ENCODE peak calls at places on chromosomes 12 and 14, in seven cellular contexts. One of them, this sample, is unnamed.

GRCh38 chr14:28651148-28651547 is 115.4 kb upstream of the FOXG1 start:
- DNase-seq in A549: no peak
- DNase-seq in pancreas: no peak
- DNase-seq in fibroblast of lung: peak; percentile 89
- DNase-seq in DND-41: no peak
- DNase-seq in upper lobe of left lung: no peak
- DNase-seq in HCT116: no peak
- DNase-seq in this sample: no peak

GRCh38 chr14:51828017-51828797 is 32.2 kb upstream of the GNG2 start:
- DNase-seq in A549: peak; percentile 31
- DNase-seq in pancreas: no peak
- DNase-seq in fibroblast of lung: peak; percentile 72
- DNase-seq in DND-41: peak; percentile 93
- DNase-seq in upper lobe of left lung: peak; percentile 81
- DNase-seq in HCT116: peak; percentile 44
- DNase-seq in this sample: peak; percentile 52

GRCh38 chr12:116955382-116956021 is 44.8 kb downstream of the FBXW8 start:
- DNase-seq in A549: peak; percentile 68
- DNase-seq in pancreas: peak; percentile 31
- DNase-seq in fibroblast of lung: no peak
- DNase-seq in DND-41: no peak
- DNase-seq in upper lobe of left lung: peak; percentile 92
- DNase-seq in HCT116: peak; percentile 45
- DNase-seq in this sample: no peak

GRCh38 chr12:115599251-115599811 is 678.2 kb downstream of the MED13L start:
- DNase-seq in A549: no peak
- DNase-seq in pancreas: no peak
- DNase-seq in fibroblast of lung: peak; percentile 69
- DNase-seq in DND-41: no peak
- DNase-seq in upper lobe of left lung: no peak
- DNase-seq in HCT116: no peak
- DNase-seq in this sample: no peak

GRCh38 chr12:114213055-114213561 is 192.8 kb downstream of the TBX5 start:
- DNase-seq in A549: peak; percentile 17
- DNase-seq in pancreas: no peak
- DNase-seq in fibroblast of lung: no peak
- DNase-seq in DND-41: no peak
- DNase-seq in upper lobe of left lung: no peak
- DNase-seq in HCT116: no peak
- DNase-seq in this sample: no peak

GRCh38 chr12:124096109-124096508 is 123.1 kb downstream of the ZNF664 start:
- DNase-seq in A549: no peak
- DNase-seq in pancreas: no peak
- DNase-seq in fibroblast of lung: no peak
- DNase-seq in DND-41: no peak
- DNase-seq in upper lobe of left lung: no peak
- DNase-seq in HCT116: no peak
- DNase-seq in this sample: no peak

GRCh38 chr12:102808412-102808811 is 108.6 kb downstream of the PAH start:
- DNase-seq in A549: no peak
- DNase-seq in pancreas: no peak
- DNase-seq in fibroblast of lung: no peak
- DNase-seq in DND-41: no peak
- DNase-seq in upper lobe of left lung: no peak
- DNase-seq in HCT116: no peak
- DNase-seq in this sample: no peak

GRCh38 chr14:35687335-35687939 is 121.7 kb downstream of the RALGAPA1 start:
- DNase-seq in A549: peak; percentile 60
- DNase-seq in pancreas: no peak
- DNase-seq in fibroblast of lung: peak; percentile 37
- DNase-seq in DND-41: peak; percentile 47
- DNase-seq in upper lobe of left lung: no peak
- DNase-seq in HCT116: peak; percentile 26
- DNase-seq in this sample: no peak

GRCh38 chr12:65215449-65215848 is 46.1 kb downstream of the LEMD3 start:
- DNase-seq in A549: no peak
- DNase-seq in pancreas: no peak
- DNase-seq in fibroblast of lung: no peak
- DNase-seq in DND-41: no peak
- DNase-seq in upper lobe of left lung: no peak
- DNase-seq in HCT116: no peak
- DNase-seq in this sample: no peak

GRCh38 chr12:26629864-26630263 is 203.1 kb downstream of the ITPR2 start:
- DNase-seq in A549: peak; percentile 28
- DNase-seq in pancreas: no peak
- DNase-seq in fibroblast of lung: peak; percentile 55
- DNase-seq in DND-41: no peak
- DNase-seq in upper lobe of left lung: no peak
- DNase-seq in HCT116: no peak
- DNase-seq in this sample: no peak

GRCh38 chr14:51848120-51848519 is 12.3 kb upstream of the GNG2 start:
- DNase-seq in A549: no peak
- DNase-seq in pancreas: no peak
- DNase-seq in fibroblast of lung: no peak
- DNase-seq in DND-41: no peak
- DNase-seq in upper lobe of left lung: no peak
- DNase-seq in HCT116: no peak
- DNase-seq in this sample: no peak

GRCh38 chr12:55495490-55495889 is 3.3 kb downstream of the OR6C68 start:
- DNase-seq in A549: no peak
- DNase-seq in pancreas: no peak
- DNase-seq in fibroblast of lung: no peak
- DNase-seq in DND-41: no peak
- DNase-seq in upper lobe of left lung: no peak
- DNase-seq in HCT116: no peak
- DNase-seq in this sample: no peak

GRCh38 chr12:110347767-110348166 is 55.7 kb downstream of the ANAPC7 start:
- DNase-seq in A549: no peak
- DNase-seq in pancreas: no peak
- DNase-seq in fibroblast of lung: no peak
- DNase-seq in DND-41: no peak
- DNase-seq in upper lobe of left lung: no peak
- DNase-seq in HCT116: no peak
- DNase-seq in this sample: no peak

GRCh38 chr14:75427482-75428229 is at the start of gene JDP2:
- DNase-seq in A549: peak; percentile 80
- DNase-seq in pancreas: peak; percentile 95
- DNase-seq in fibroblast of lung: peak; percentile 75
- DNase-seq in DND-41: peak; percentile 48
- DNase-seq in upper lobe of left lung: peak; percentile 94
- DNase-seq in HCT116: peak; percentile 22
- DNase-seq in this sample: no peak

GRCh38 chr12:69906411-69907216 is 81.6 kb downstream of the MYRFL start:
- DNase-seq in A549: no peak
- DNase-seq in pancreas: no peak
- DNase-seq in fibroblast of lung: peak; percentile 42
- DNase-seq in DND-41: no peak
- DNase-seq in upper lobe of left lung: no peak
- DNase-seq in HCT116: no peak
- DNase-seq in this sample: no peak

GRCh38 chr12:542290-543113 is 82.8 kb downstream of the B4GALNT3 start:
- DNase-seq in A549: no peak
- DNase-seq in pancreas: no peak
- DNase-seq in fibroblast of lung: no peak
- DNase-seq in DND-41: no peak
- DNase-seq in upper lobe of left lung: no peak
- DNase-seq in HCT116: no peak
- DNase-seq in this sample: no peak

GRCh38 chr12:6843118-6843902 is 2.6 kb downstream of the GNB3 start:
- DNase-seq in A549: no peak
- DNase-seq in pancreas: no peak
- DNase-seq in fibroblast of lung: no peak
- DNase-seq in DND-41: no peak
- DNase-seq in upper lobe of left lung: no peak
- DNase-seq in HCT116: no peak
- DNase-seq in this sample: no peak

GRCh38 chr12:11553871-11554533 is 95.5 kb upstream of the ETV6 start:
- DNase-seq in A549: peak; percentile 70
- DNase-seq in pancreas: peak; percentile 23
- DNase-seq in fibroblast of lung: peak; percentile 57
- DNase-seq in DND-41: peak; percentile 73
- DNase-seq in upper lobe of left lung: peak; percentile 36
- DNase-seq in HCT116: peak; percentile 56
- DNase-seq in this sample: no peak

DNA sequence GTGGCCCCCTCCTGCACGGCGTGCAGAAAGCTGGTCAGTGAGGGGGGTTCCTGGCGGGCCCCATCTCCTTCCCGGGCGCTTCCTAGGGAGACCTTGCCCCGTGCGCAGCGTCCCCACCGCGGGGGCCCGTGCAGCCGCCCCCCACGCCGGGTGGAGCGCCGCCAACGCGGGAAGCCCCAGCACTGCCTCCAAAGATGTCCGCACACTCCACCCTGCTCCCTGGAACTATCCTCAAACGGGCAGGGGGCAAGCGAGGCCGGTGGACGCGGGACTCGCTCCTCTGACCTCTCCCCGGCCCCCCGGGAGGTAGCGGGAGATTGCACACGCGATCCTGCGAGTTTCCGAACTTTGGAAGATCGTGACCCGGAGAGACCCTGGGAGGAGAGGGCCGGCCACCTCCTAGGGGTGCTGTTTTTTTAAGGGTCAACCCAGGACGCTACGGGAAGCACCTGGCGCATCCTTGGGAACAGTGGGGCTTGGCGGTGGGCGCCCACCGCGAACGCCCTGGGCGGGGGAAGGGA is 1.5 kb upstream of the FZD10 start:
- DNase-seq in A549: no peak
- DNase-seq in pancreas: no peak
- DNase-seq in fibroblast of lung: no peak
- DNase-seq in DND-41: no peak
- DNase-seq in upper lobe of left lung: no peak
- DNase-seq in HCT116: no peak
- DNase-seq in this sample: no peak
- H3K9me3 ChIP-seq in A549: no peaks in the 10 kb centered on the region
- H3K9me3 ChIP-seq in pancreas: no peaks in the 10 kb centered on the region
- H3K9me3 ChIP-seq in fibroblast of lung: no peaks in the 10 kb centered on the region
- H3K9me3 ChIP-seq in DND-41: no peaks in the 10 kb centered on the region
- H3K9me3 ChIP-seq in upper lobe of left lung: no peaks in the 10 kb centered on the region
- H3K9me3 ChIP-seq in HCT116: peaks cover 3% of the 10 kb centered on the region
- H3K9me3 ChIP-seq in this sample: no peaks in the 10 kb centered on the region

DNA sequence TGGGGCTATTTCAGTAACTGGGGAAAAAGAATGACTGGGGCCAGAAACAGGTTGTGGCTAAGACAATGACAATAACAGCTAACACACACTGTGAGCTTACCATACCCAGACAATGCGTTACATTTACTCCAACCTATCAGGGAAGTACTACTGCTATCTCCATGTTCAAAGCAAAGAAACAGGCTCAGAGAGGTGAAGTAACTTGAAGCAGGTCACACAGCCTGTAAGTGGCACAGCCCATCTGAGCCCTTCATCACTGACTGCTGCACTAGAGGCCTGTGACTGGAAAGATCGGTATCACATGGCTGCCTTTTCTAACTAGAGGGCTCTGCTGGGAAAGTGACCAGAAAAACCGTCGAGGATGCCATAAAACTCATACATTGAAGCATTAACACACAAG is 7.9 kb downstream of the GCN1 start:
- DNase-seq in A549: no peak
- DNase-seq in pancreas: no peak
- DNase-seq in fibroblast of lung: no peak
- DNase-seq in DND-41: no peak
- DNase-seq in upper lobe of left lung: no peak
- DNase-seq in HCT116: no peak
- DNase-seq in this sample: no peak
- H3K4me1 ChIP-seq in A549: peaks cover 15% of the 10 kb centered on the region
- H3K4me1 ChIP-seq in pancreas: no peaks in the 10 kb centered on the region
- H3K4me1 ChIP-seq in fibroblast of lung: peaks cover 5% of the 10 kb centered on the region
- H3K4me1 ChIP-seq in DND-41: peaks cover 5% of the 10 kb centered on the region
- H3K4me1 ChIP-seq in upper lobe of left lung: peaks cover 4% of the 10 kb centered on the region
- H3K4me1 ChIP-seq in HCT116: no peaks in the 10 kb centered on the region
- H3K4me1 ChIP-seq in this sample: no peaks in the 10 kb centered on the region

GRCh38 chr14:37598973-37599526 is 3.6 kb downstream of the TTC6 start:
- DNase-seq in A549: no peak
- DNase-seq in pancreas: no peak
- DNase-seq in fibroblast of lung: no peak
- DNase-seq in DND-41: no peak
- DNase-seq in upper lobe of left lung: no peak
- DNase-seq in HCT116: no peak
- DNase-seq in this sample: no peak

GRCh38 chr14:37596790-37597189 is 1.4 kb downstream of the TTC6 start:
- DNase-seq in A549: no peak
- DNase-seq in pancreas: no peak
- DNase-seq in fibroblast of lung: no peak
- DNase-seq in DND-41: no peak
- DNase-seq in upper lobe of left lung: no peak
- DNase-seq in HCT116: no peak
- DNase-seq in this sample: no peak

GRCh38 chr14:37595809-37596595 is 573 bp downstream of the TTC6 start:
- DNase-seq in A549: peak; percentile 89
- DNase-seq in pancreas: no peak
- DNase-seq in fibroblast of lung: peak; percentile 22
- DNase-seq in DND-41: no peak
- DNase-seq in upper lobe of left lung: peak; percentile 90
- DNase-seq in HCT116: peak; percentile 28
- DNase-seq in this sample: no peak

GRCh38 chr14:37598085-37598972 is 2.9 kb downstream of the TTC6 start:
- DNase-seq in A549: no peak
- DNase-seq in pancreas: no peak
- DNase-seq in fibroblast of lung: no peak
- DNase-seq in DND-41: no peak
- DNase-seq in upper lobe of left lung: peak; percentile 73
- DNase-seq in HCT116: no peak
- DNase-seq in this sample: no peak

GRCh38 chr14:37597538-37598084 is 2.2 kb downstream of the TTC6 start:
- DNase-seq in A549: peak; percentile 45
- DNase-seq in pancreas: no peak
- DNase-seq in fibroblast of lung: no peak
- DNase-seq in DND-41: no peak
- DNase-seq in upper lobe of left lung: peak; percentile 54
- DNase-seq in HCT116: no peak
- DNase-seq in this sample: no peak
- H3K9me3 ChIP-seq in A549: no peaks in the 10 kb centered on the region
- H3K9me3 ChIP-seq in pancreas: no peaks in the 10 kb centered on the region
- H3K9me3 ChIP-seq in fibroblast of lung: no peaks in the 10 kb centered on the region
- H3K9me3 ChIP-seq in DND-41: no peaks in the 10 kb centered on the region
- H3K9me3 ChIP-seq in upper lobe of left lung: no peaks in the 10 kb centered on the region
- H3K9me3 ChIP-seq in HCT116: no peaks in the 10 kb centered on the region
- H3K9me3 ChIP-seq in this sample: no peaks in the 10 kb centered on the region

DNA sequence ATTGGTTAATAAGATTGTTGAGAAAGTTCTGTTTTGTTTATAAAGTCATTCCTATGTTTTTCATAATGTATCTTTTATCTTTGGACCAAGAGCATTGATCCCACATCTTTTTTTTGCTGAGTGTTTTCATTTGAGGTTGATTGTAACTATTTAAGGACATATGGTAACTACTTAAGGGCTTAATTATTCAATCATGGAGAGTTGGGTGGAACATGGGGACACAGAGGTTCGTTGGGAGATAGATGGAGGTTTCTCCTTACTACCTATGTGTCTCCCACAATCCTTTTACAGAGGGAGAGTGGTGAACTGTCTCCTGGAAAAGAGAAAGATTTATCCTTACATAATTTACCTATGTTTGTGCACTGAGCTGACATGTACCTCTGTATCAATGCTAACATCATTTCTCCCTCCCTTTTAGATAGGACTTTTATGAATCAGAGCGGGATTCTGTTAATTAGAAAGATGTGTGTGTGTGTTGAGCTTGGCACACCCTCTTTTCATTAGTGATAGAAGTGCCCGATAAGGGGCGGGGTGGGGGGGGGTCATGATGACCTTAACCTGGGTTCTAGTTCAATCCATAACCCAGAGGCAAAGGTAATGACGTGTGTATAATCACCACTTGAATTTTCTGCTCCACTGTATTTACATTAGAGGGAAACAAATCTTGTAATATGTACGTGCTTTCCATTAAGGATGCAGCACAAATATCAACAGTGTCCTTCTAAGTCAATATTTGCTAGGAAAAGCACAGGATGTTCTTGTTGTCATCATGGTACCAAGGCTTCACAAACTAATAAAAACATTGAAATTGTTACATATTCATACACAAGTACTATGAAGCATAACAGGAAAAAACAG is 121.0 kb upstream of the SLC38A2 start:
- DNase-seq in A549: peak; percentile 96
- DNase-seq in pancreas: no peak
- DNase-seq in fibroblast of lung: no peak
- DNase-seq in DND-41: no peak
- DNase-seq in upper lobe of left lung: no peak
- DNase-seq in HCT116: no peak
- DNase-seq in this sample: no peak
- H3K4me1 ChIP-seq in A549: peaks cover 54% of the 10 kb centered on the region
- H3K4me1 ChIP-seq in pancreas: no peaks in the 10 kb centered on the region
- H3K4me1 ChIP-seq in fibroblast of lung: peaks cover 36% of the 10 kb centered on the region
- H3K4me1 ChIP-seq in DND-41: no peaks in the 10 kb centered on the region
- H3K4me1 ChIP-seq in upper lobe of left lung: peaks cover 13% of the 10 kb centered on the region
- H3K4me1 ChIP-seq in HCT116: peaks cover 70% of the 10 kb centered on the region
- H3K4me1 ChIP-seq in this sample: no peaks in the 10 kb centered on the region

This sample was measured in CD8-positive, alpha-beta T cell.